ENCODE peak calls at places on chromosomes 16 and 17, in four cellular contexts. B, M, P and O are unnamed samples.

GRCh38 chr17:79192503-79193500 is 118.2 kb downstream of the ENGASE start:
- DNase-seq in P (peak), B (no peak), M (no peak), O (no peak)

GRCh38 chr16:58306327-58306726 is 11.5 kb upstream of the PRSS54 start:
- DNase-seq in M (peak), P (no peak), B (peak), O (peak)

GRCh38 chr16:75206749-75207451 is at the start of gene CTRB2:
- DNase-seq in B (no peak), M (no peak), P (no peak), O (no peak)

GRCh38 chr17:5097101-5097834 is 14.4 kb downstream of the ZNF232 start:
- DNase-seq in B (no peak), P (peak), M (no peak), O (peak)

GRCh38 chr17:35540589-35541404 is 3.3 kb upstream of the SLFN12L start:
- DNase-seq in B (peak), P (no peak), M (peak), O (no peak)

GRCh38 chr17:50279181-50279526 is 4.9 kb downstream of the TMEM92 start:
- DNase-seq in P (no peak), M (no peak), B (no peak), O (no peak)

GRCh38 chr16:72952404-72953301 is 95.3 kb downstream of the ZFHX3 start:
- DNase-seq in B (no peak), P (no peak), M (no peak), O (no peak)

GRCh38 chr16:79006762-79007161 is 593.8 kb downstream of the MAF start:
- DNase-seq in P (no peak), B (no peak), M (no peak), O (no peak)

GRCh38 chr17:75950850-75951554 is 10.2 kb upstream of the FBF1 start:
- DNase-seq in M (no peak), P (no peak), B (no peak), O (no peak)

GRCh38 chr16:54210437-54211081 is 76.0 kb downstream of the IRX3 start:
- DNase-seq in M (no peak), B (no peak), P (no peak), O (no peak)

GRCh38 chr16:66374176-66374575 is 7.7 kb downstream of the CDH5 start:
- DNase-seq in P (no peak), B (no peak), M (no peak), O (no peak)

GRCh38 chr16:88533945-88534641 is 36.1 kb upstream of the ZC3H18 start:
- DNase-seq in P (peak), B (peak), M (peak), O (peak)

GRCh38 chr17:9350083-9350482 is 225.5 kb downstream of the STX8 start:
- DNase-seq in B (no peak), P (no peak), M (no peak), O (no peak)

GRCh38 chr17:65558683-65559311 is 2.7 kb downstream of the AXIN2 start:
- DNase-seq in P (no peak), B (no peak), M (no peak), O (no peak)

GRCh38 chr16:14564881-14565687 is 65.0 kb downstream of the PARN start:
- DNase-seq in M (no peak), P (no peak), B (no peak), O (no peak)

GRCh38 chr17:73371285-73371684 is 59.5 kb upstream of the CDC42EP4 start:
- DNase-seq in B (no peak), M (no peak), P (no peak), O (no peak)

GRCh38 chr17:49519781-49520180 is 24.7 kb downstream of the NGFR start:
- DNase-seq in M (no peak), P (peak), B (no peak), O (no peak)

GRCh38 chr17:70365098-70365583 is 195.8 kb downstream of the KCNJ2 start:
- DNase-seq in P (no peak), B (no peak), M (no peak), O (no peak)

GRCh38 chr17:77815127-77815905 is 143.2 kb upstream of the TNRC6C start:
- DNase-seq in M (no peak), B (no peak), P (no peak), O (no peak)